ENCODE peak calls at places on chromosomes 4 and X, in seven cellular contexts. P, Y, L, X, T, M and Z are unnamed samples.

GRCh38 chr4:15882675-15883086 is 55.9 kb downstream of the FGFBP1 start:
- DNase-seq in P (peak), L (peak), M (peak), Y (peak), T (peak), X (peak), Z (peak)

GRCh38 chrX:39152106-39152649 is 350.9 kb downstream of the MID1IP1 start:
- DNase-seq in L (no peak), T (peak), M (no peak), P (no peak), Y (no peak), X (peak), Z (peak)

GRCh38 chr4:137125011-137125410 is 407.3 kb downstream of the PCDH18 start:
- DNase-seq in X (no peak), T (no peak), M (no peak), Y (no peak), L (no peak), P (no peak), Z (no peak)

GRCh38 chrX:75295641-75296040 is 21.8 kb downstream of the UPRT start:
- DNase-seq in T (no peak), X (no peak), P (no peak), Y (no peak), M (no peak), L (no peak), Z (no peak)

GRCh38 chrX:42290608-42291007 is 367.3 kb upstream of the CASK start:
- DNase-seq in L (no peak), P (peak), X (no peak), Y (no peak), M (no peak), T (no peak), Z (no peak)

GRCh38 chr4:24032371-24032989 is 142.6 kb upstream of the PPARGC1A start:
- DNase-seq in P (peak), M (no peak), Y (no peak), X (no peak), L (no peak), T (peak), Z (no peak)

GRCh38 chr4:139810710-139811109 is 145.1 kb downstream of the MGST2 start:
- DNase-seq in T (no peak), M (no peak), X (no peak), P (no peak), L (no peak), Y (no peak), Z (no peak)

GRCh38 chr4:169164669-169165415 is 105.9 kb downstream of the SH3RF1 start:
- DNase-seq in X (no peak), L (no peak), P (no peak), T (no peak), Y (no peak), M (no peak), Z (no peak)

GRCh38 chr4:39933689-39934590 is 43.8 kb downstream of the PDS5A start:
- DNase-seq in M (no peak), P (no peak), Y (no peak), L (no peak), X (no peak), T (no peak), Z (no peak)

GRCh38 chrX:107726809-107727534 is 48.6 kb downstream of the TSC22D3 start:
- DNase-seq in X (no peak), T (no peak), M (no peak), Y (no peak), P (peak), L (no peak), Z (peak)

GRCh38 chr4:59553063-59553738 is 1646.9 kb upstream of the ADGRL3 start:
- DNase-seq in Y (no peak), T (peak), P (no peak), X (no peak), L (no peak), M (peak), Z (no peak)

GRCh38 chr4:140947507-140947906 is 185.8 kb downstream of the RNF150 start:
- DNase-seq in L (no peak), T (peak), M (no peak), Y (no peak), X (no peak), P (no peak), Z (no peak)

GRCh38 chrX:149527705-149528104 is 13.1 kb upstream of the EOLA1 start:
- DNase-seq in L (no peak), Y (no peak), X (no peak), M (no peak), P (peak), T (peak), Z (peak)

GRCh38 chrX:3679669-3680068 is 33.8 kb downstream of the PRKX start:
- DNase-seq in Y (no peak), M (no peak), P (no peak), X (no peak), L (no peak), T (no peak), Z (no peak)

GRCh38 chrX:108225456-108225730 is 133.8 kb downstream of the ATG4A start:
- DNase-seq in X (no peak), P (no peak), T (no peak), M (no peak), L (no peak), Y (no peak), Z (no peak)

GRCh38 chr4:139658185-139658584 is 7.4 kb upstream of the MGST2 start:
- DNase-seq in X (no peak), P (peak), L (no peak), T (no peak), Y (no peak), M (no peak), Z (no peak)

GRCh38 chr4:76488905-76489798 is 54.1 kb downstream of the SHROOM3 start:
- DNase-seq in X (no peak), Y (no peak), M (no peak), P (no peak), T (no peak), L (no peak), Z (no peak)
- TF ChIP-seq TAF1 in X (no peak), Y (no peak), M (no peak), P (no peak), T (no peak), L (no peak), Z (no peak)

GRCh38 chr4:11729548-11729947 is 300.9 kb upstream of the HS3ST1 start:
- DNase-seq in X (no peak), M (no peak), Y (no peak), P (no peak), L (no peak), T (no peak), Z (no peak)
- TF ChIP-seq TAF1 in X (no peak), M (no peak), Y (no peak), P (no peak), L (no peak), T (no peak), Z (no peak)

GRCh38 chr4:26178874-26179273 is 141.9 kb upstream of the RBPJ start:
- DNase-seq in L (no peak), M (no peak), P (no peak), T (no peak), X (no peak), Y (no peak), Z (no peak)

GRCh38 chr4:26185436-26185835 is 135.4 kb upstream of the RBPJ start:
- DNase-seq in X (no peak), Y (no peak), P (no peak), L (no peak), M (no peak), T (no peak), Z (no peak)

GRCh38 chr4:26181616-26182015 is 139.2 kb upstream of the RBPJ start:
- DNase-seq in T (no peak), L (no peak), P (no peak), Y (no peak), X (no peak), M (no peak), Z (no peak)

GRCh38 chr4:26179316-26179760 is 141.5 kb upstream of the RBPJ start:
- DNase-seq in M (peak), X (no peak), T (no peak), P (no peak), L (no peak), Y (no peak), Z (no peak)

GRCh38 chr4:26183017-26183416 is 137.8 kb upstream of the RBPJ start:
- DNase-seq in M (no peak), X (no peak), P (no peak), Y (no peak), T (no peak), L (no peak), Z (no peak)
- TF ChIP-seq TAF1 in M (no peak), X (no peak), P (no peak), Y (no peak), T (no peak), L (no peak), Z (no peak)

DNA sequence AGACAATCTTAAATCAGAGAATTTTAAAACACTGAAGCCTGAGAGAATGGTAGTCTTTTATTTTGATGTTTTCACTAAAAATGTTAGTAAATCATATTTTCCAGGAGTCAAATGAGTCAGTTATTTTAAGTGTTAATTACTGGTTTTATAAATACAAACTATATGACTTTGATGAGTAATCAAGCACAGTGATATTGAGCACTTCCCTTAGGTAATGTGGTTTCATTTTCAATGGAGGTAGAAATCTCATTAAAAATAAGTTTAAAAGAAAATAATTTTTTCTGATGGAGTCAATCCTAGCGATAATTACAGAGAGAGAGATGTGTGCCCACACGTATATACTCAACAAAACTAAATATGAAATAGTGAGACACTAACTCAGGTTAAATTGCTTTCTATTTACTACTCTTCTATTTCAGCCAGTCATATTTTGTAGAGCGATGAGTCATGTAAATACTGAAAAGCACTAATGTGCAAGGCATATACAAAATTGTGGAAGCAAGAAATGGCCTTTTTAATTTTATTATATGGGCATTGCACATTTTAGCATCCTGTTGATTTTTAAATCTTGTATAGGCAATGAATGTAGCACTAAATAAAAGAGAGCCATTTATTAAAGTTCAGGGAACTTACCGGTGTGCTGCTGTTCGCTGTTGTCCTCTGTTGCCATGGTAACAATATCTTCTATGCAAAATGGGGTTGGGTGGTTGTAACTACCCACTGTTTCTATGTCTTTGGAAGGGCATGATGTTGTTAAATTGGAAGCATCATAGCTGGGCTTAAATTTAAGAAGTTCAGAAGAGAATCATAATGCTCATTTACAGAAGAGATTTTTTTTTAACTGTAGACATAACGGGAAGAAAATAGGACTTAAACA is 513.7 kb downstream of the TLL1 start:
- DNase-seq in Y (no peak), X (no peak), T (no peak), M (no peak), L (no peak), P (no peak), Z (no peak)
- TF ChIP-seq TAF1 in Y (no peak), X (no peak), T (no peak), M (no peak), L (no peak), P (no peak), Z (no peak)

GRCh38 chrX:17046478-17047097 is 100.1 kb downstream of the REPS2 start:
- DNase-seq in M (peak), L (peak), Y (peak), X (peak), T (peak), P (peak), Z (peak)
- TF ChIP-seq TAF1 in M (no peak), L (no peak), Y (no peak), X (no peak), T (no peak), P (no peak), Z (no peak)

GRCh38 chr4:54282837-54283236 is 53.7 kb downstream of the PDGFRA start:
- DNase-seq in Y (no peak), T (no peak), L (no peak), X (no peak), P (no peak), M (no peak), Z (no peak)

GRCh38 chr4:54277691-54278090 is 48.6 kb downstream of the PDGFRA start:
- DNase-seq in X (no peak), M (peak), T (no peak), P (no peak), L (peak), Y (no peak), Z (no peak)

GRCh38 chr4:54276633-54277426 is 47.7 kb downstream of the PDGFRA start:
- DNase-seq in P (no peak), X (peak), M (no peak), L (no peak), Y (no peak), T (no peak), Z (no peak)

DNA sequence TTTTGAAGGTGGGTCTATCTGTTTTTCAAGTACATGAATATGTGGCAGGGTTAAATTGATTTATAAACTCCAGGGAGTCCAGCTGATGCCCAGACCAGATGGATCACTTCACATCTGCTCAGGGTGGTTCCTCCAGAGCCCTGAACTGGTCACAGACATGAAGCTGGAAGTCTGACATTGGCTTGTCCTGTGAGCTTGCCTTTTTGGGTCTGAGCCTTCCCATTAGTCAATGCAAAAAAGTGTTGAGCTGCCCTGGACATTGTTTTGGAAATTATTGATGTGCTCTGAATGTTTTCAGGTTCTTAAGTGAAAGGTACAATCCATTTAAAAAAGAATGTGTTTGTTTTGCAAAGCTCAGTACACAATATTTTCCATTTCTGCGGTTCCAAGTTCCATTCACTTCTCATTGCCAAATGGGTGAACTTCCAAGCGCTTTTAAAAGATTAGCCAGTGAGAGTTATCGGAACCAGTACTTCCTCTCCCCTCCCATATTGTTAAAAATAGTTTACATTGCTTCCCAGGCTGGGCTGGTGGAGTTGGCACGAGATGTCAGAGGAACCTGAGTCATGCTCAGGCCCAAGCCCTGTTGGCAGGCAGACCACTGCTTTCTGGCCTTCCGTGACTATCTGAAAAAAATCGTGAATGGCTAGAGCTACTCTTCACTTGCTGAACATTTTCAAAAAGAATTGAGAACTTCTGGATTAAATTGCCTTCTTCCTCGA is 52.1 kb downstream of the PDGFRA start:
- DNase-seq in X (no peak), M (no peak), Y (no peak), L (no peak), T (no peak), P (no peak), Z (no peak)
- TF ChIP-seq TAF1 in X (no peak), M (no peak), Y (no peak), L (no peak), T (no peak), P (no peak), Z (no peak)

GRCh38 chr4:84751707-84752106 is 168.8 kb downstream of the CDS1 start:
- DNase-seq in L (no peak), T (no peak), M (no peak), Y (no peak), X (no peak), P (no peak), Z (no peak)
- TF ChIP-seq TAF1 in L (no peak), T (no peak), M (no peak), Y (no peak), X (no peak), P (no peak), Z (no peak)

GRCh38 chr4:76709454-76709853 is 188.5 kb downstream of the SOWAHB start:
- DNase-seq in Y (no peak), T (no peak), L (no peak), M (no peak), P (no peak), X (no peak), Z (no peak)
- TF ChIP-seq TAF1 in Y (no peak), T (no peak), L (no peak), M (no peak), P (no peak), X (no peak), Z (no peak)